ENCODE peak calls at places on chromosomes 16 and 17, in five cellular contexts. H, J, K, U and Q are unnamed samples.

GRCh38 chr16:85029413-85029794 is 1.8 kb downstream of the KIAA0513 start:
- DNase-seq in H (peak; percentile 20), J (no peak), K (no peak), U (no peak), Q (no peak)

GRCh38 chr16:73949574-73950348 is 346.9 kb upstream of the PSMD7 start:
- DNase-seq in H (no peak), J (no peak), K (peak; percentile 28), U (no peak), Q (no peak)

GRCh38 chr17:76641501-76641900 is 2.1 kb downstream of the ST6GALNAC1 start:
- DNase-seq in H (no peak), J (no peak), K (peak; percentile 92), U (no peak), Q (no peak)

GRCh38 chr17:36862116-36862920 is 75.0 kb upstream of the LHX1 start:
- DNase-seq in H (no peak), J (no peak), K (no peak), U (no peak), Q (no peak)

GRCh38 chr17:81822996-81823799 is 9.9 kb downstream of the MCRIP1 start:
- DNase-seq in H (no peak), J (no peak), K (no peak), U (no peak), Q (no peak)

GRCh38 chr16:10981697-10982216 is 37.4 kb downstream of the CLEC16A start:
- DNase-seq in H (no peak), J (no peak), K (peak; percentile 53), U (no peak), Q (no peak)

GRCh38 chr16:73192227-73192894 is 144.4 kb upstream of the ZFHX3 start:
- DNase-seq in H (no peak), J (no peak), K (no peak), U (no peak), Q (no peak)

GRCh38 chr17:20206068-20206467 is 196.9 kb downstream of the SPECC1 start:
- DNase-seq in H (no peak), J (no peak), K (peak; percentile 74), U (no peak), Q (no peak)

GRCh38 chr16:5030251-5030870 is 3.4 kb downstream of the NAGPA start:
- DNase-seq in H (no peak), J (no peak), K (no peak), U (no peak), Q (no peak)

GRCh38 chr16:12587170-12587569 is 216.5 kb downstream of the CPPED1 start:
- DNase-seq in H (no peak), J (no peak), K (no peak), U (no peak), Q (no peak)

GRCh38 chr17:37317867-37318266 is 57.9 kb upstream of the C17orf78 start:
- DNase-seq in H (no peak), J (no peak), K (no peak), U (no peak), Q (no peak)

GRCh38 chr17:34156741-34157589 is 98.1 kb upstream of the CCL2 start:
- DNase-seq in H (no peak), J (no peak), K (no peak), U (no peak), Q (no peak)

GRCh38 chr17:44970136-44970737 is 2.1 kb upstream of the C1QL1 start:
- DNase-seq in H (no peak), J (no peak), K (no peak), U (peak; percentile 52), Q (no peak)

GRCh38 chr16:3020247-3020603 is at the start of gene TNFRSF12A:
- DNase-seq in H (no peak), J (peak; percentile 81), K (peak; percentile 82), U (peak; percentile 64), Q (peak; percentile 82)

GRCh38 chr17:81591971-81592370 is 39.8 kb upstream of the FAAP100 start:
- DNase-seq in H (no peak), J (no peak), K (no peak), U (no peak), Q (no peak)

GRCh38 chr16:89195521-89196171 is 4.7 kb downstream of the SLC22A31 start:
- DNase-seq in H (no peak), J (no peak), K (no peak), U (no peak), Q (no peak)

GRCh38 chr17:79601604-79602420 is 9.0 kb downstream of the RBFOX3 start:
- DNase-seq in H (no peak), J (no peak), K (no peak), U (no peak), Q (no peak)

GRCh38 chr17:35866356-35866950 is 2.2 kb downstream of the HEATR9 start:
- DNase-seq in H (no peak), J (no peak), K (no peak), U (no peak), Q (no peak)

GRCh38 chr16:87076950-87077749 is 240.0 kb downstream of the C16orf95 start:
- DNase-seq in H (no peak), J (peak; percentile 69), K (peak; percentile 79), U (no peak), Q (no peak)

GRCh38 chr17:61317779-61318178 is 81.9 kb upstream of the TBX2 start:
- DNase-seq in H (no peak), J (no peak), K (no peak), U (no peak), Q (no peak)

GRCh38 chr16:29775742-29776408 is 2.2 kb upstream of the ZG16 start:
- DNase-seq in H (no peak), J (no peak), K (no peak), U (peak; percentile 50), Q (no peak)

GRCh38 chr17:82242977-82243647 is 14.3 kb downstream of the SLC16A3 start:
- DNase-seq in H (no peak), J (peak; percentile 88), K (peak; percentile 53), U (peak; percentile 94), Q (peak; percentile 87)

GRCh38 chr16:86664518-86665318 is 86.4 kb downstream of the FOXL1 start:
- DNase-seq in H (peak; percentile 71), J (peak; percentile 49), K (peak; percentile 95), U (no peak), Q (no peak)

GRCh38 chr17:16937431-16937830 is 34.5 kb downstream of the TNFRSF13B start:
- DNase-seq in H (no peak), J (peak; percentile 23), K (no peak), U (no peak), Q (no peak)

GRCh38 chr17:14805348-14805747 is 459.8 kb downstream of the PMP22 start:
- DNase-seq in H (no peak), J (no peak), K (peak; percentile 43), U (no peak), Q (no peak)

GRCh38 chr17:46154151-46154816 is 38.9 kb downstream of the KANSL1 start:
- DNase-seq in H (no peak), J (no peak), K (no peak), U (no peak), Q (no peak)

GRCh38 chr16:83105279-83106077 is 478.7 kb downstream of the CDH13 start:
- DNase-seq in H (no peak), J (no peak), K (no peak), U (no peak), Q (no peak)

GRCh38 chr17:78224226-78225087 is 7.0 kb upstream of the TMEM235 start:
- DNase-seq in H (no peak), J (no peak), K (no peak), U (no peak), Q (no peak)

GRCh38 chr16:65733706-65734105 is 611.8 kb upstream of the CDH11 start:
- DNase-seq in H (no peak), J (no peak), K (no peak), U (no peak), Q (no peak)
- TF ChIP-seq POLR2A in H (no peak), J (no peak), K (no peak), U (no peak), Q (no peak)

GRCh38 chr16:19691161-19691850 is 26.7 kb downstream of the KNOP1 start:
- DNase-seq in H (no peak), J (no peak), K (no peak), U (peak; percentile 67), Q (no peak)

GRCh38 chr16:19689342-19689741 is 28.7 kb downstream of the KNOP1 start:
- DNase-seq in H (no peak), J (no peak), K (no peak), U (no peak), Q (no peak)

GRCh38 chr16:19687279-19687678 is 30.7 kb downstream of the KNOP1 start:
- DNase-seq in H (no peak), J (no peak), K (no peak), U (no peak), Q (no peak)

GRCh38 chr16:19688396-19689024 is 29.5 kb downstream of the KNOP1 start:
- DNase-seq in H (no peak), J (no peak), K (no peak), U (no peak), Q (no peak)

GRCh38 chr16:19690196-19690595 is 27.8 kb downstream of the KNOP1 start:
- DNase-seq in H (no peak), J (no peak), K (no peak), U (peak; percentile 48), Q (no peak)
- H3K27ac ChIP-seq in H (no peak overlapping the region), J (peak overlapping the region; percentile 31), K (no peak overlapping the region), U (no peak overlapping the region), Q (peak overlapping the region; percentile 37)

GRCh38 chr17:40447148-40447644 is 3.9 kb downstream of the IGFBP4 start:
- DNase-seq in H (no peak), J (no peak), K (no peak), U (no peak), Q (peak; percentile 45)

GRCh38 chr17:40443196-40443987 is at the start of gene IGFBP4:
- DNase-seq in H (no peak), J (peak; percentile 77), K (peak; percentile 89), U (peak; percentile 92), Q (peak; percentile 91)

GRCh38 chr17:40442392-40443195 is 656 bp upstream of the IGFBP4 start:
- DNase-seq in H (no peak), J (no peak), K (peak; percentile 73), U (peak; percentile 56), Q (peak; percentile 85)

GRCh38 chr17:40445769-40446468 is 2.7 kb downstream of the IGFBP4 start:
- DNase-seq in H (no peak), J (no peak), K (peak; percentile 60), U (no peak), Q (no peak)

DNA sequence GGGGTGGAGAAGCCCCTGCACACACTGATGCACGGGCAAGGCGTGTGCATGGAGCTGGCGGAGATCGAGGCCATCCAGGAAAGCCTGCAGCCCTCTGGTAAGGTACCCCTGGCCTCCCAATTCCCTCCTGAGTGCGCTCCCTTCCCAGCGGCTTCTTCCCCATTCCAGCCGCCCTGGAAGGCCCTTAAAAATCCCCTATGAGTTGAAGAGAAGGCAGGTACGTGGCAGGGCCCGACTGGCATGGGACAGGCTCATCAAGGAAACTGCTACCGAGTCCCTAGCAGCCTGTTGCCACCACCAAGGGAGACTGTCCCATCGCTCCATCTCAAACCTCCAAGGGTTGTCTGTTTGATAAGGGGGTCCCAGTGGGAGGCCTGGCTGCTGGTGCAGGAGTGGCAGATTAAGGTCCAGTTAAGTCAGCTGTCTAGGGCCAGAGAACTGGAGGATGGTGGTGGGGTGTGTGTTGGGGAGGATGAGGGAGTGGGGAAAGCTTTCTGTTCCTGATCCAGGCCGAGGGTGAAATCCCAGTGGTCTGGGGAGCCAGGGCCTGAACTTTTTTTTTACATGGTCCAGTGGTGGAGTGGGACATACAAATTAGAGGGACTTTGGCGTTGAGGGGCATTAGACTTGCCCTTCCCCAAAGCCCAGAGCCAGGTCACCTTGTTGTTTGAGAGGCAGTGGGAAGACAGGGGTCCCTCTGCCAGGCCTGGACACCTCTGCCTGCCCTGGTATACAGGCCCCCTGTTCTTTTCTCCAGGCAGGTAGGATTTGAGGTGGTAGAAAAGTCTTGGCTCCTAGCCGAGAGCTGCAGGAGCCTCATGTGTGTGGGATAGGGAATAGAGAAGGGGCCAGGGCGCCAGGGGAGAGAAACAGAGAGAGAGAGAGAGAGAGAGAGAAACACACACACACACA is 994 bp downstream of the IGFBP4 start:
- DNase-seq in H (no peak), J (no peak), K (peak; percentile 52), U (no peak), Q (no peak)
- TF ChIP-seq CTCF in H (peak; percentile 2), J (no peak), K (no peak), U (no peak), Q (no peak)

GRCh38 chr17:27997044-27997401 is 45.5 kb upstream of the NLK start:
- DNase-seq in H (no peak), J (no peak), K (no peak), U (no peak), Q (no peak)
- TF ChIP-seq POLR2A in H (no peak), J (no peak), K (no peak), U (no peak), Q (no peak)